ENCODE peak calls at places on chromosome 4, in five cellular contexts. D is effector memory CD4-positive, alpha-beta T cell; F is K562; Q is ovary; R is aorta. M is an unnamed sample.
A peak's percentile ranks its signal among the peaks of the same experiment; 100 is the strongest.

GRCh38 chr4:139265654-139266053 is 14.4 kb downstream of the MGARP start:
- DNase-seq in D (no peak), F (no peak), Q (no peak), R (no peak), M (no peak)

GRCh38 chr4:185716008-185716976 is 95.7 kb downstream of the SORBS2 start:
- DNase-seq in D (no peak), F (no peak), Q (no peak), R (no peak), M (peak; percentile 72)

GRCh38 chr4:139175647-139176298 is 1.2 kb downstream of the ELF2 start:
- DNase-seq in D (no peak), F (no peak), Q (no peak), R (no peak), M (no peak)

GRCh38 chr4:11424000-11424399 is 4.7 kb downstream of the HS3ST1 start:
- DNase-seq in D (no peak), F (peak; percentile 40), Q (peak; percentile 76), R (no peak), M (no peak)

GRCh38 chr4:169985881-169986280 is 40.3 kb downstream of the MFAP3L start:
- DNase-seq in D (no peak), F (no peak), Q (no peak), R (no peak), M (no peak)

GRCh38 chr4:76459291-76459723 is 24.3 kb downstream of the SHROOM3 start:
- DNase-seq in D (no peak), F (peak; percentile 44), Q (no peak), R (no peak), M (no peak)

GRCh38 chr4:188661502-188661901 is 522.3 kb downstream of the TRIML1 start:
- DNase-seq in D (no peak), F (no peak), Q (no peak), R (no peak), M (no peak)

GRCh38 chr4:109658871-109659410 is 44.3 kb downstream of the CASP6 start:
- DNase-seq in D (no peak), F (no peak), Q (no peak), R (no peak), M (no peak)

GRCh38 chr4:184815046-184815877 is 10.5 kb downstream of the ACSL1 start:
- DNase-seq in D (no peak), F (peak; percentile 86), Q (peak; percentile 67), R (peak; percentile 81), M (peak; percentile 82)

GRCh38 chr4:78704981-78705757 is 71.0 kb upstream of the BMP2K start:
- DNase-seq in D (no peak), F (no peak), Q (no peak), R (no peak), M (no peak)

GRCh38 chr4:164902608-164903007 is 25.6 kb downstream of the APELA start:
- DNase-seq in D (no peak), F (no peak), Q (no peak), R (no peak), M (no peak)

GRCh38 chr4:138595731-138596465 is 353.7 kb upstream of the SLC7A11 start:
- DNase-seq in D (no peak), F (no peak), Q (no peak), R (no peak), M (no peak)

GRCh38 chr4:38782452-38783108 is at the start of gene TLR10:
- DNase-seq in D (no peak), F (peak; percentile 60), Q (no peak), R (no peak), M (no peak)

GRCh38 chr4:140943486-140943885 is 187.3 kb upstream of the TBC1D9 start:
- DNase-seq in D (no peak), F (no peak), Q (no peak), R (no peak), M (no peak)

GRCh38 chr4:74228691-74229640 is 71.0 kb downstream of the MTHFD2L start:
- DNase-seq in D (peak; percentile 18), F (peak; percentile 87), Q (peak; percentile 28), R (peak; percentile 81), M (peak; percentile 59)

GRCh38 chr4:44150091-44150576 is 298.5 kb downstream of the KCTD8 start:
- DNase-seq in D (no peak), F (no peak), Q (no peak), R (no peak), M (no peak)

GRCh38 chr4:140756292-140757219 is at the start of gene TBC1D9:
- DNase-seq in D (no peak), F (peak; percentile 9), Q (peak; percentile 85), R (peak; percentile 90), M (peak; percentile 90)

GRCh38 chr4:171025323-171025722 is 787.9 kb upstream of the GALNTL6 start:
- DNase-seq in D (no peak), F (no peak), Q (no peak), R (no peak), M (no peak)

GRCh38 chr4:152138451-152138850 is 377.6 kb upstream of the GATB start:
- DNase-seq in D (no peak), F (no peak), Q (no peak), R (no peak), M (no peak)

GRCh38 chr4:183392377-183392776 is 52.1 kb upstream of the CDKN2AIP start:
- DNase-seq in D (no peak), F (peak; percentile 24), Q (no peak), R (no peak), M (no peak)

GRCh38 chr4:113468165-113469022 is 293.1 kb downstream of the CAMK2D start:
- DNase-seq in D (no peak), F (no peak), Q (peak; percentile 65), R (peak; percentile 92), M (peak; percentile 76)

GRCh38 chr4:138104462-138104775 is 137.7 kb downstream of the SLC7A11 start:
- DNase-seq in D (no peak), F (no peak), Q (no peak), R (no peak), M (no peak)

GRCh38 chr4:187183351-187183750 is 459.7 kb upstream of the FAT1 start:
- DNase-seq in D (no peak), F (no peak), Q (no peak), R (no peak), M (no peak)

GRCh38 chr4:8588196-8588470 is 4.4 kb upstream of the CPZ start:
- DNase-seq in D (no peak), F (no peak), Q (no peak), R (no peak), M (no peak)

GRCh38 chr4:66000500-66001117 is 330.3 kb upstream of the EPHA5 start:
- DNase-seq in D (no peak), F (no peak), Q (no peak), R (no peak), M (no peak)

GRCh38 chr4:26557164-26557563 is 26.7 kb upstream of the TBC1D19 start:
- DNase-seq in D (no peak), F (no peak), Q (no peak), R (no peak), M (no peak)

GRCh38 chr4:143186634-143187033 is 1.9 kb downstream of the USP38 start:
- DNase-seq in D (no peak), F (peak; percentile 56), Q (no peak), R (no peak), M (no peak)

GRCh38 chr4:182842104-182842600 is 75.0 kb downstream of the DCTD start:
- DNase-seq in D (no peak), F (no peak), Q (no peak), R (no peak), M (no peak)

GRCh38 chr4:158193171-158193749 is 17.0 kb upstream of the TMEM144 start:
- DNase-seq in D (no peak), F (peak; percentile 42), Q (no peak), R (no peak), M (no peak)

GRCh38 chr4:41174444-41174843 is 39.9 kb downstream of the APBB2 start:
- DNase-seq in D (no peak), F (no peak), Q (no peak), R (no peak), M (no peak)

DNA sequence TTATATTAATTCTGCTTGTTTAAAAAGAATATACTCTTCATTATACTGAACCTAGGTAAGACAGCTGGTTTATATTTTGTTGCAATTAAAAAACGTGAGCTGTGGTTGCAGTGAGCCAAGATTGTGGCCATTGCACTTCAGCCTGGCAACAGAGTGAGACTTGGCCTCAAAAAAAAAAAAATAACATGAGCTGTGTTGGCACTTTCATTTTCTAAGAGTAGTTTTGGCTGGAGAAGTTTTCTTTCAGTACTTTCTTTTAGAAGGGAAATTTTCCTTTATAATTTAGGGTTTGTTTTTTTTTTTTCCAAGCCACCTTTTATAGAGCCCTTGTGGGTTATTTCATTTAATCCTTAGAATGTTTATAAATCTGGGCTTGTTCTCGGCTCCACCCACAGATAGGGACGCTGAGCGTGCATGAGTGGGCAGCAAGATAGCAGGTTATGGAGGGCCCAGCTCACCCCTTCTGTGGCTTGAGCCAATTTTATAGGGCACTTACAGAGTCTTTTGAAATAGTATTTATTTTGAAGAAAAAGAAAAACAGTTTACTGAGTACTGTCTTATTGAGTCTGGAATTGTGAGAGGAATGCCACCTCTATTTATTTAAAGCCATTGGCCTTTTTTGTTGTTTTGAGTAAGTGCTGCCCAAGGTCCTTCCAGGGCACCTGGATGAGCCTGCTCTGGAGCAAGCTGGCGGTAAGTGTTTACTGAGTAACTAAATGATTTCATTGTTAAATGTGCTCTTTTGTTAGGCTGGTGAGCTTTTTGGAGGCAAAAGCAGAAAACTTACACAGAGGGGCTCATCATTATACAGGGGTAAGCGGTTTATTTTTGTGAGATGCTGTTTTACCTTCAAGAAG is 60.9 kb downstream of the HTT start:
- DNase-seq in D (no peak), F (no peak), Q (no peak), R (no peak), M (no peak)
- H3K36me3 ChIP-seq in D (peaks cover 76% of the 10 kb centered on the region), F (peaks cover 66% of the 10 kb centered on the region), Q (no peaks in the 10 kb centered on the region), R (peaks cover 16% of the 10 kb centered on the region), M (peaks cover 100% of the 10 kb centered on the region)

GRCh38 chr4:86453044-86453501 is 93.2 kb upstream of the MAPK10 start:
- DNase-seq in D (no peak), F (no peak), Q (peak; percentile 58), R (peak; percentile 65), M (no peak)
- H3K4me3 ChIP-seq in D (no peak overlapping the region), F (no peak overlapping the region), Q (peak overlapping the region; percentile 40), R (peak overlapping the region; percentile 77), M (no peak overlapping the region)

GRCh38 chr4:37467223-37467622 is 219.0 kb downstream of the RELL1 start:
- DNase-seq in D (no peak), F (no peak), Q (no peak), R (no peak), M (no peak)
- H3K27me3 ChIP-seq in D (peaks cover 4% of the 10 kb centered on the region), F (no peaks in the 10 kb centered on the region), Q (no peaks in the 10 kb centered on the region), R (no peaks in the 10 kb centered on the region), M (no peaks in the 10 kb centered on the region)

DNA sequence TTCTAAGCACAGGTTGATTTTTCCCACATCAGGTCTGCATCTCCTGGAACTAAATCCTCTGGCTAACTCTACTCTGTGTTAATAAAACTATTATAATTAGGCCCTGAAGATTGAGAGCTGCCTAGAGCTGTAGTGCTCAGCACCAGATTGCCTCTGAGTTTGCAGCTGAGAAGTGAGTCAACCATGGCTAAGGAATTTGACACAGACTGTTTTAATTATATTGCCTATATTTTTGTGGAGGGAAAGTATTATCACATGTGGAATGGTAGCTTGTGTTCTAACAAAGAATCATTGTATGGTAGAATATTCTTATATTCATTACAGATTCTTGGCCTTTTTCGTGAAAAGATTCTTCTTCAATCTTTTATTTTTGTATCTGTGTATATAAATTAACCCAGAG is 1907.6 kb upstream of the TENM3 start:
- DNase-seq in D (no peak), F (no peak), Q (no peak), R (no peak), M (no peak)
- H3K36me3 ChIP-seq in D (no peaks in the 10 kb centered on the region), F (no peaks in the 10 kb centered on the region), Q (no peaks in the 10 kb centered on the region), R (no peaks in the 10 kb centered on the region), M (no peaks in the 10 kb centered on the region)

GRCh38 chr4:181007751-181008150 is 1235.5 kb upstream of the TENM3 start:
- DNase-seq in D (no peak), F (no peak), Q (no peak), R (no peak), M (no peak)
- H3K4me3 ChIP-seq in D (no peak overlapping the region), F (no peak overlapping the region), Q (no peak overlapping the region), R (no peak overlapping the region), M (no peak overlapping the region)

M was measured in left lung.